ENCODE peak calls at places on chromosomes 16 and 17, in ten cellular contexts. T is uterus, X is A549, S is breast epithelium, L is transverse colon, J is ovary, G is endothelial cell of umbilical vein, F is upper lobe of left lung, Q is testis, R is body of pancreas. U is an unnamed sample.

GRCh38 chr16:4370570-4371480 is 823 bp upstream of the VASN start:
- DNase-seq in R (peak), X (no peak), Q (peak), L (peak), G (no peak), S (no peak), T (peak), F (peak), J (peak), U (no peak)

GRCh38 chr17:10610821-10611323 is 46.2 kb downstream of the MYH3 start:
- DNase-seq in X (no peak), F (no peak), Q (no peak), J (no peak), S (no peak), T (no peak), L (no peak), G (no peak), R (no peak), U (no peak)

GRCh38 chr17:76726766-76727718 is at the start of gene METTL23:
- DNase-seq in Q (peak), S (peak), X (peak), T (peak), F (peak), J (peak), L (peak), R (peak), G (peak), U (peak)

GRCh38 chr17:4365628-4366311 is 705 bp downstream of the UBE2G1 start:
- DNase-seq in S (no peak), J (peak), L (peak), T (peak), G (peak), F (no peak), X (no peak), Q (peak), R (peak), U (peak)

GRCh38 chr16:4505356-4506153 is 29.4 kb downstream of the HMOX2 start:
- DNase-seq in S (no peak), Q (no peak), T (no peak), X (no peak), J (no peak), G (no peak), R (no peak), L (peak), F (peak), U (no peak)

GRCh38 chr16:75000481-75001081 is 1.8 kb downstream of the ZNRF1 start:
- DNase-seq in F (peak), R (no peak), J (no peak), L (no peak), G (peak), T (no peak), X (no peak), Q (peak), S (no peak), U (no peak)

GRCh38 chr17:9240659-9241370 is 219.5 kb downstream of the NTN1 start:
- DNase-seq in L (peak), T (peak), G (peak), X (no peak), S (peak), J (peak), F (peak), R (peak), Q (peak), U (peak)

GRCh38 chr17:76196675-76197074 is 43.6 kb downstream of the RNF157 start:
- DNase-seq in R (peak), S (peak), F (no peak), J (no peak), X (no peak), T (peak), Q (peak), G (no peak), L (peak), U (peak)

GRCh38 chr16:71794018-71794417 is 14.6 kb downstream of the AP1G1 start:
- DNase-seq in S (no peak), R (no peak), T (no peak), G (no peak), L (no peak), J (no peak), X (no peak), Q (no peak), F (no peak), U (no peak)

GRCh38 chr17:66715745-66716156 is 119.2 kb upstream of the CACNG5 start:
- DNase-seq in G (peak), J (no peak), T (no peak), X (peak), Q (no peak), R (no peak), S (no peak), L (no peak), F (no peak), U (no peak)

GRCh38 chr16:89409161-89409711 is 81.1 kb downstream of the ANKRD11 start:
- DNase-seq in L (peak), R (no peak), T (no peak), J (no peak), G (peak), S (no peak), Q (no peak), X (no peak), F (no peak), U (no peak)

GRCh38 chr17:29569245-29569950 is 897 bp downstream of the TP53I13 start:
- DNase-seq in T (no peak), S (no peak), J (no peak), X (no peak), G (no peak), F (no peak), L (no peak), R (no peak), Q (no peak), U (peak)

GRCh38 chr17:3961564-3962047 is 2.6 kb downstream of the ATP2A3 start:
- DNase-seq in Q (no peak), T (no peak), X (no peak), G (no peak), F (no peak), L (peak), J (no peak), R (no peak), S (no peak), U (no peak)

GRCh38 chr17:39621523-39622379 is 5.0 kb upstream of the PPP1R1B start:
- DNase-seq in R (peak), L (peak), J (peak), T (peak), Q (peak), S (peak), X (peak), G (peak), F (peak), U (peak)

GRCh38 chr17:20965492-20965891 is 77.3 kb downstream of the USP22 start:
- DNase-seq in R (no peak), S (no peak), F (no peak), T (no peak), G (no peak), L (no peak), Q (no peak), J (no peak), X (no peak), U (no peak)

GRCh38 chr17:12821376-12821940 is 32.2 kb downstream of the ARHGAP44 start:
- DNase-seq in T (no peak), X (no peak), F (no peak), L (peak), S (no peak), R (no peak), G (no peak), J (no peak), Q (no peak), U (no peak)

GRCh38 chr17:45425125-45425983 is 7.3 kb downstream of the ARHGAP27 start:
- DNase-seq in J (no peak), S (peak), R (peak), G (no peak), L (peak), F (peak), X (peak), T (no peak), Q (peak), U (no peak)

GRCh38 chr17:12288007-12288406 is 267.3 kb downstream of the MAP2K4 start:
- DNase-seq in F (no peak), S (no peak), Q (no peak), X (no peak), J (no peak), R (no peak), G (no peak), T (no peak), L (no peak), U (no peak)

GRCh38 chr16:78102865-78103264 is 3.4 kb downstream of the WWOX start:
- DNase-seq in G (no peak), F (peak), T (no peak), S (no peak), J (no peak), X (no peak), L (no peak), Q (no peak), R (no peak), U (no peak)

GRCh38 chr16:67430504-67431076 is 331 bp upstream of the HSD11B2 start:
- DNase-seq in J (peak), G (no peak), R (no peak), X (peak), T (peak), S (no peak), L (peak), Q (no peak), F (peak), U (no peak)

GRCh38 chr16:85415196-85415988 is 197.7 kb upstream of the GSE1 start:
- DNase-seq in G (no peak), F (peak), J (peak), R (peak), S (no peak), L (peak), T (peak), X (no peak), Q (peak), U (no peak)

GRCh38 chr17:8124350-8125195 is 667 bp upstream of the HES7 start:
- DNase-seq in Q (no peak), L (no peak), G (peak), F (no peak), S (no peak), T (no peak), J (no peak), X (no peak), R (no peak), U (no peak)

GRCh38 chr17:21455761-21456160 is 79.6 kb downstream of the KCNJ12 start:
- DNase-seq in Q (no peak), X (no peak), T (no peak), L (no peak), S (no peak), J (no peak), R (no peak), G (no peak), F (no peak), U (no peak)

GRCh38 chr16:28975158-28975603 is 603 bp downstream of the SPNS1 start:
- DNase-seq in S (no peak), Q (no peak), L (no peak), X (no peak), F (peak), G (no peak), J (no peak), R (no peak), T (no peak), U (no peak)

GRCh38 chr17:79988163-79988971 is 47.3 kb downstream of the TBC1D16 start:
- DNase-seq in L (peak), R (peak), J (peak), Q (no peak), S (no peak), T (peak), F (peak), G (peak), X (peak), U (no peak)

GRCh38 chr16:8660841-8661301 is 13.5 kb upstream of the ABAT start:
- DNase-seq in L (peak), X (peak), F (no peak), S (peak), T (peak), R (peak), J (peak), Q (peak), G (peak), U (no peak)

GRCh38 chr17:63474174-63474913 is 2.5 kb upstream of the ACE start:
- DNase-seq in T (no peak), L (peak), F (no peak), R (peak), J (peak), Q (peak), S (no peak), X (no peak), G (peak), U (no peak)

GRCh38 chr17:72125226-72125651 is 4.4 kb downstream of the SOX9 start:
- DNase-seq in T (no peak), G (no peak), R (no peak), L (peak), S (no peak), Q (no peak), X (no peak), J (no peak), F (no peak), U (no peak)

GRCh38 chr17:55356440-55357328 is 65.0 kb downstream of the MMD start:
- DNase-seq in J (peak), Q (peak), G (peak), X (peak), T (peak), F (no peak), S (no peak), R (peak), L (peak), U (no peak)

GRCh38 chr16:23280483-23280967 is 21.6 kb upstream of the SCNN1B start:
- DNase-seq in F (no peak), X (no peak), R (no peak), Q (no peak), T (no peak), J (no peak), L (no peak), G (no peak), S (no peak), U (no peak)

GRCh38 chr17:48630009-48630924 is 4.1 kb upstream of the HOXB9 start:
- DNase-seq in J (no peak), X (no peak), G (no peak), F (no peak), S (no peak), L (no peak), Q (no peak), T (no peak), R (no peak), U (no peak)

GRCh38 chr16:49019826-49020401 is 261.7 kb downstream of the CBLN1 start:
- DNase-seq in L (no peak), Q (no peak), S (no peak), J (no peak), F (no peak), G (no peak), R (peak), T (no peak), X (no peak), U (no peak)

GRCh38 chr17:8894673-8895578 is 27.5 kb upstream of the PIK3R6 start:
- DNase-seq in L (peak), F (no peak), X (peak), S (peak), Q (peak), G (peak), R (peak), T (no peak), J (no peak), U (peak)

GRCh38 chr16:53745753-53746258 is 41.9 kb downstream of the FTO start:
- DNase-seq in X (no peak), J (no peak), S (no peak), G (no peak), T (no peak), L (no peak), Q (no peak), F (no peak), R (no peak), U (no peak)

GRCh38 chr17:929547-929946 is 50.0 kb downstream of the NXN start:
- DNase-seq in F (no peak), T (no peak), X (no peak), S (no peak), G (no peak), R (no peak), J (no peak), Q (no peak), L (no peak), U (no peak)

GRCh38 chr17:27413295-27413694 is 43.0 kb upstream of the KSR1 start:
- DNase-seq in G (no peak), X (no peak), R (no peak), T (no peak), S (no peak), J (no peak), L (no peak), Q (no peak), F (no peak), U (no peak)
- TF ChIP-seq CTCF in G (no peak), X (no peak), R (no peak), T (no peak), S (no peak), J (no peak), L (no peak), Q (no peak), F (no peak), U (no peak)

GRCh38 chr17:73304971-73305786 is 6.6 kb downstream of the CDC42EP4 start:
- DNase-seq in L (peak), G (peak), R (peak), T (peak), Q (peak), J (peak), F (peak), X (peak), S (no peak), U (peak)

GRCh38 chr17:73309727-73310555 is 1.9 kb downstream of the CDC42EP4 start:
- DNase-seq in G (peak), T (no peak), J (peak), X (no peak), S (no peak), F (no peak), Q (peak), R (peak), L (peak), U (no peak)

GRCh38 chr17:73307130-73307529 is 4.7 kb downstream of the CDC42EP4 start:
- DNase-seq in L (peak), R (peak), G (no peak), X (no peak), S (no peak), Q (peak), J (peak), T (no peak), F (no peak), U (no peak)

GRCh38 chr17:73305845-73306836 is 5.7 kb downstream of the CDC42EP4 start:
- DNase-seq in S (no peak), G (peak), L (no peak), Q (no peak), F (no peak), J (no peak), R (no peak), X (no peak), T (no peak), U (no peak)

GRCh38 chr17:73308017-73308823 is 3.6 kb downstream of the CDC42EP4 start:
- DNase-seq in S (peak), Q (peak), T (peak), X (peak), F (no peak), L (peak), J (peak), R (peak), G (peak), U (peak)
- H3K4me3 ChIP-seq in S (peak), Q (no peak), T (peak), X (peak), F (peak), L (no peak), J (peak), R (no peak), G (no peak), U (peak)

DNA sequence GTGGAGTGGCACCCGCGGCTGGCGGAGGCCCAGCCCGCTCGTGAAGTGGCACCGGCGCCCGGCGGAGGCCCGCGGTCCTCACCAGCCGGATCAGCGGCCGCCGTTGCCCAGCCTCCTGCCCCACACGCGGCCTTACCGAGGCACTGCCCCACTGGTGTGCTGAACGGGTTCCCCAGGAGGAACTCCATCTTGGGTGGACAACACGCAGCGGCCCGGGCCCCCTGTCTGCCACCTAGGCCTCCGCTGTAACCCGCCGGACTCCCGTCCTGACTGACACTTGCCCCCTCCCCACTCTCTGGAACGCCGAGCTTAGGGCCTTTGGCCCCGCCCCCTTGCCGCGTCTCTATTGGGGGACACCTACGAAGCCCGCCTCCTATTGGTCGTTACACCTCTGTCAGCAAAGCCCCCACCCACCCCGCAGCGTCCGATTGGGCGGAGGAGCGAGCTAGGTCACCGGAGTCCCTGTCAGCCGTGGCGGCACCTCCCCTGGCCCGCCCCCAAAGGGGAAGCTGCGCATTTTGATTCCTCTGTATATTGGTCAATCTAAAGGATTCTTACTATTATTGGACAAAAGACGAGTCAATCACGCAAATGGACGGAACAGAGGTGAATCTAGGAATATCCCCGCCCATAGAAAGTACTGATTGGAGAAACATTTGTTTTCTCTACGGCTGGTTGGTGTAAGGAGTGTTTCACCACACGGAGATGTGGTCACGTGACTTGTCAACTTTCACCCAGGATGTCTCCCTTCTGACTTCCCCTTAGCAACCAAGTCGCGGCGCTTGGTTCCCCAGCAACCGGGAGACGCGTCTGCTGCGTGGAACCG is at the start of the genes DRC3 and TOM1L2:
- DNase-seq in S (peak), J (peak), L (peak), F (peak), X (peak), T (peak), G (peak), Q (peak), R (peak), U (peak)
- TF ChIP-seq POLR2A in S (peak), J (peak), L (peak), F (peak), X (peak), T (peak), G (peak), Q (peak), R (peak), U (peak)

DNA sequence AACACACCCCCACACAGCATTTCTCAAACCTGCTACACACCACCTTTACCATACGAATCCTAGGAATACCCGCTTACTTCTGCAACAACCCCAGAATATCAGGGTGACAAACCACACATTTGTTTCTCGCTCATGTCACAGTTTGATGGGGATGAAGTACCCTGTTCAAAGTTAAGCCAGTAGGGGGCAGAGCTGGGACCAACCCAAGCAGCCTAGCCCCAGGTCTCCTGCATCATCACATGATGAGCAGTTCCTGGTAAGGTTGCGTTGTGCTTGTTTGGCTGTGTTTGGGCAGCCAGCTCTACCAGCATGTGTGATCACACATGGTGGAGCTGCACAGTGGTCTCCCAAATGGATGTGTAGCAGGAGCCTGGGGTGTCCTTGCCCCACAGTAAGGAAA is 103.6 kb upstream of the C16orf82 start:
- DNase-seq in S (no peak), G (no peak), X (no peak), F (no peak), T (no peak), Q (peak), R (no peak), J (no peak), L (peak), U (no peak)
- TF ChIP-seq CTCF in S (no peak), G (no peak), X (no peak), F (no peak), T (no peak), Q (no peak), R (no peak), J (no peak), L (no peak), U (no peak)

GRCh38 chr17:15511142-15511541 is 43.7 kb upstream of the CDRT4 start:
- DNase-seq in J (no peak), L (no peak), T (no peak), G (no peak), S (no peak), R (no peak), X (no peak), F (no peak), Q (no peak), U (no peak)
- H3K4me3 ChIP-seq in J (no peak), L (no peak), T (no peak), G (no peak), S (no peak), R (no peak), X (no peak), F (no peak), Q (no peak), U (no peak)

GRCh38 chr16:1991588-1992474 is 2.1 kb downstream of the SYNGR3 start:
- DNase-seq in L (peak), X (peak), Q (peak), S (peak), R (peak), F (peak), G (peak), T (peak), J (peak), U (peak)
- TF ChIP-seq POLR2A in L (peak), X (no peak), Q (no peak), S (no peak), R (peak), F (peak), G (peak), T (no peak), J (no peak), U (no peak)

DNA sequence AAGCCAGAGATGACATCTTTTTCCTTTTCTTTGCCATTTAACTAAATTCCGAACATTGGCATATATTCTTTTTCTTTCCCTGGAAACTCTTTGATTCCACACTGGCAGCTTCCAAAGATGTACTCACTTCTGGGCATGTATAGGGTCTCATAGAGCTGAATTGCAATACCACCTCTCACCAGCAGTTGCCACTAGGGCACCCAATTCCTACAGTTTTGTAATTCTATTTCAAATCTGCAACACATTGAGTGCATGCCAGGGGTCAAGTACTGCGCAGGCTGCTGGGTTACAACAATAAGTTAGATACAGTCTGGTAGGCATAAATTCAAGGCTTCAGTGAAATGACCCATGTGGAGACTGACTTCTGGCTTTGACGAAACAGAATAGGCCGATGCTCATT is 208.8 kb upstream of the NLRP1 start:
- DNase-seq in J (no peak), F (no peak), G (no peak), T (no peak), Q (no peak), S (no peak), R (no peak), X (no peak), L (no peak), U (no peak)
- TF ChIP-seq CTCF in J (no peak), F (no peak), G (peak), T (no peak), Q (no peak), S (no peak), R (no peak), X (no peak), L (no peak), U (no peak)

U was measured in suprapubic skin.